ENCODE peak calls at places on chromosome 21, in five cellular contexts. One of them, this sample, is unnamed.

GRCh38 chr21:29230541-29231275 is 68.0 kb upstream of the BACH1 start:
- DNase-seq in heart left ventricle: no peak
- DNase-seq in body of pancreas: no peak
- DNase-seq in fibroblast of lung: peak; percentile 46
- DNase-seq in esophagus muscularis mucosa: no peak
- DNase-seq in this sample: no peak

GRCh38 chr21:32886339-32886738 is 114.8 kb upstream of the PAXBP1 start:
- DNase-seq in body of pancreas: no peak
- DNase-seq in esophagus muscularis mucosa: no peak
- DNase-seq in fibroblast of lung: no peak
- DNase-seq in heart left ventricle: no peak
- DNase-seq in this sample: no peak

GRCh38 chr21:31222142-31222541 is 121.9 kb downstream of the TIAM1 start:
- DNase-seq in body of pancreas: no peak
- DNase-seq in esophagus muscularis mucosa: no peak
- DNase-seq in fibroblast of lung: peak; percentile 75
- DNase-seq in heart left ventricle: no peak
- DNase-seq in this sample: no peak

GRCh38 chr21:35743571-35743970 is 316.8 kb downstream of the SETD4 start:
- DNase-seq in heart left ventricle: no peak
- DNase-seq in body of pancreas: no peak
- DNase-seq in fibroblast of lung: peak; percentile 21
- DNase-seq in esophagus muscularis mucosa: no peak
- DNase-seq in this sample: no peak

GRCh38 chr21:14541840-14542495 is 4.1 kb downstream of the SAMSN1 start:
- DNase-seq in esophagus muscularis mucosa: no peak
- DNase-seq in fibroblast of lung: no peak
- DNase-seq in heart left ventricle: no peak
- DNase-seq in body of pancreas: no peak
- DNase-seq in this sample: no peak

GRCh38 chr21:36784942-36785341 is 86.0 kb downstream of the SIM2 start:
- DNase-seq in esophagus muscularis mucosa: no peak
- DNase-seq in fibroblast of lung: no peak
- DNase-seq in body of pancreas: no peak
- DNase-seq in heart left ventricle: peak; percentile 79
- DNase-seq in this sample: no peak

GRCh38 chr21:31490471-31490870 is 146.4 kb upstream of the TIAM1 start:
- DNase-seq in heart left ventricle: no peak
- DNase-seq in fibroblast of lung: no peak
- DNase-seq in body of pancreas: no peak
- DNase-seq in esophagus muscularis mucosa: no peak
- DNase-seq in this sample: no peak

GRCh38 chr21:46518983-46519583 is 60.4 kb downstream of the DIP2A start:
- DNase-seq in esophagus muscularis mucosa: no peak
- DNase-seq in fibroblast of lung: peak; percentile 18
- DNase-seq in heart left ventricle: no peak
- DNase-seq in body of pancreas: no peak
- DNase-seq in this sample: no peak

GRCh38 chr21:33848252-33848953 is 67.2 kb downstream of the ATP5PO start:
- DNase-seq in fibroblast of lung: no peak
- DNase-seq in heart left ventricle: no peak
- DNase-seq in esophagus muscularis mucosa: no peak
- DNase-seq in body of pancreas: no peak
- DNase-seq in this sample: no peak

GRCh38 chr21:34956416-34957316 is 92.4 kb downstream of the RUNX1 start:
- DNase-seq in heart left ventricle: no peak
- DNase-seq in esophagus muscularis mucosa: no peak
- DNase-seq in body of pancreas: no peak
- DNase-seq in fibroblast of lung: no peak
- DNase-seq in this sample: no peak

GRCh38 chr21:46362946-46363345 is 39.0 kb downstream of the PCNT start:
- DNase-seq in heart left ventricle: no peak
- DNase-seq in fibroblast of lung: no peak
- DNase-seq in body of pancreas: no peak
- DNase-seq in esophagus muscularis mucosa: no peak
- DNase-seq in this sample: no peak

GRCh38 chr21:20451051-20451450 is 547.2 kb upstream of the NCAM2 start:
- DNase-seq in esophagus muscularis mucosa: no peak
- DNase-seq in heart left ventricle: no peak
- DNase-seq in fibroblast of lung: no peak
- DNase-seq in body of pancreas: no peak
- DNase-seq in this sample: no peak

GRCh38 chr21:46189213-46189958 is 5.1 kb upstream of the SPATC1L start:
- DNase-seq in fibroblast of lung: peak; percentile 36
- DNase-seq in heart left ventricle: no peak
- DNase-seq in body of pancreas: no peak
- DNase-seq in esophagus muscularis mucosa: peak; percentile 90
- DNase-seq in this sample: no peak

GRCh38 chr21:21232320-21232719 is 234.1 kb downstream of the NCAM2 start:
- DNase-seq in fibroblast of lung: peak; percentile 83
- DNase-seq in heart left ventricle: no peak
- DNase-seq in esophagus muscularis mucosa: no peak
- DNase-seq in body of pancreas: no peak
- DNase-seq in this sample: no peak

GRCh38 chr21:25750085-25750484 is 15.3 kb downstream of the GABPA start:
- DNase-seq in heart left ventricle: no peak
- DNase-seq in esophagus muscularis mucosa: no peak
- DNase-seq in body of pancreas: no peak
- DNase-seq in fibroblast of lung: no peak
- DNase-seq in this sample: no peak

GRCh38 chr21:45615145-45615711 is 28.3 kb upstream of the PCBP3 start:
- DNase-seq in esophagus muscularis mucosa: no peak
- DNase-seq in heart left ventricle: no peak
- DNase-seq in body of pancreas: peak; percentile 36
- DNase-seq in fibroblast of lung: no peak
- DNase-seq in this sample: no peak

GRCh38 chr21:29436143-29436542 is 137.4 kb downstream of the BACH1 start:
- DNase-seq in fibroblast of lung: peak; percentile 59
- DNase-seq in body of pancreas: no peak
- DNase-seq in heart left ventricle: peak; percentile 36
- DNase-seq in esophagus muscularis mucosa: no peak
- DNase-seq in this sample: no peak

GRCh38 chr21:20856926-20857325 is 141.3 kb upstream of the NCAM2 start:
- DNase-seq in body of pancreas: no peak
- DNase-seq in esophagus muscularis mucosa: no peak
- DNase-seq in fibroblast of lung: no peak
- DNase-seq in heart left ventricle: no peak
- DNase-seq in this sample: no peak

GRCh38 chr21:41834926-41835663 is 44.0 kb downstream of the PRDM15 start:
- DNase-seq in body of pancreas: no peak
- DNase-seq in esophagus muscularis mucosa: no peak
- DNase-seq in heart left ventricle: no peak
- DNase-seq in fibroblast of lung: no peak
- DNase-seq in this sample: no peak

GRCh38 chr21:26130249-26130896 is 40.2 kb downstream of the APP start:
- DNase-seq in heart left ventricle: no peak
- DNase-seq in fibroblast of lung: peak; percentile 76
- DNase-seq in body of pancreas: no peak
- DNase-seq in esophagus muscularis mucosa: no peak
- DNase-seq in this sample: no peak

GRCh38 chr21:34511787-34512451 is at the start of gene KCNE1:
- DNase-seq in fibroblast of lung: peak; percentile 58
- DNase-seq in esophagus muscularis mucosa: no peak
- DNase-seq in body of pancreas: no peak
- DNase-seq in heart left ventricle: peak; percentile 70
- DNase-seq in this sample: no peak

GRCh38 chr21:45635271-45636151 is 8.0 kb upstream of the PCBP3 start:
- DNase-seq in fibroblast of lung: no peak
- DNase-seq in esophagus muscularis mucosa: peak; percentile 75
- DNase-seq in body of pancreas: no peak
- DNase-seq in heart left ventricle: no peak
- DNase-seq in this sample: no peak

GRCh38 chr21:31442339-31442738 is 98.3 kb upstream of the TIAM1 start:
- DNase-seq in fibroblast of lung: no peak
- DNase-seq in esophagus muscularis mucosa: no peak
- DNase-seq in heart left ventricle: no peak
- DNase-seq in body of pancreas: no peak
- DNase-seq in this sample: no peak

GRCh38 chr21:45329261-45330074 is 41.8 kb upstream of the POFUT2 start:
- DNase-seq in fibroblast of lung: no peak
- DNase-seq in esophagus muscularis mucosa: no peak
- DNase-seq in body of pancreas: peak; percentile 71
- DNase-seq in heart left ventricle: peak; percentile 24
- DNase-seq in this sample: no peak

GRCh38 chr21:30434033-30434631 is 4.1 kb downstream of the KRTAP13-4 start:
- DNase-seq in fibroblast of lung: peak; percentile 0
- DNase-seq in heart left ventricle: no peak
- DNase-seq in esophagus muscularis mucosa: no peak
- DNase-seq in body of pancreas: peak; percentile 41
- DNase-seq in this sample: peak; percentile 7

GRCh38 chr21:35026617-35027557 is 22.2 kb downstream of the RUNX1 start:
- DNase-seq in fibroblast of lung: peak; percentile 64
- DNase-seq in esophagus muscularis mucosa: no peak
- DNase-seq in body of pancreas: peak; percentile 38
- DNase-seq in heart left ventricle: peak; percentile 75
- DNase-seq in this sample: no peak

GRCh38 chr21:35528109-35529042 is 479.3 kb upstream of the RUNX1 start:
- DNase-seq in esophagus muscularis mucosa: no peak
- DNase-seq in fibroblast of lung: peak; percentile 20
- DNase-seq in heart left ventricle: peak; percentile 41
- DNase-seq in body of pancreas: no peak
- DNase-seq in this sample: no peak

GRCh38 chr21:16002872-16003466 is 273.2 kb downstream of the USP25 start:
- DNase-seq in heart left ventricle: no peak
- DNase-seq in esophagus muscularis mucosa: no peak
- DNase-seq in body of pancreas: no peak
- DNase-seq in fibroblast of lung: peak; percentile 66
- DNase-seq in this sample: no peak

DNA sequence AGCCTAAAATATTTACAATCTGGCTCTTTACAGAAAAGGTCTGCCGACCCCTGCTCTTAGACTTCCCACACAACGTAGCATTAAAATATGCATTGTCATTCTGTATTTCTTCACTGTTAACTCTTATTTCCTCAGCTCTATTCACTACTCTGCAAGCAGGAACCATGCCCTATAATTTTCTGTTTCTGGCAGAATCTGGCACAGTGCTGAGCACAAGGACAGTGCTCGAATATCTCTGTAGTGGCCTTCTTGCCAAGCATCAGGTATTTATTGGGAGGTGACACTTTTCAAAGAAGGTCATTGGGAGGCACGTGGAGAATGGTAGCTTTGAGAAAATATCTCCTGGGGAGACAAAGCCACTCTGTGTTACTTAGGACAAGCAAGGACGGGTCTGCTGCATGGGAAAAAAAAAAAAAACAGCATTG is 77.9 kb downstream of the PSMG1 start:
- DNase-seq in body of pancreas: no peak
- DNase-seq in fibroblast of lung: peak; percentile 51
- DNase-seq in esophagus muscularis mucosa: no peak
- DNase-seq in heart left ventricle: no peak
- DNase-seq in this sample: no peak
- H3K27ac ChIP-seq in body of pancreas: no peak overlapping the region
- H3K27ac ChIP-seq in fibroblast of lung: peak overlapping the region; percentile 29
- H3K27ac ChIP-seq in esophagus muscularis mucosa: no peak overlapping the region
- H3K27ac ChIP-seq in heart left ventricle: no peak overlapping the region
- H3K27ac ChIP-seq in this sample: no peak overlapping the region

GRCh38 chr21:39106881-39107462 is 76.3 kb downstream of the PSMG1 start:
- DNase-seq in fibroblast of lung: no peak
- DNase-seq in esophagus muscularis mucosa: no peak
- DNase-seq in heart left ventricle: no peak
- DNase-seq in body of pancreas: no peak
- DNase-seq in this sample: no peak

GRCh38 chr21:39105836-39106235 is 77.4 kb downstream of the PSMG1 start:
- DNase-seq in body of pancreas: no peak
- DNase-seq in fibroblast of lung: no peak
- DNase-seq in heart left ventricle: no peak
- DNase-seq in esophagus muscularis mucosa: no peak
- DNase-seq in this sample: no peak

GRCh38 chr21:39103689-39104088 is 79.6 kb downstream of the PSMG1 start:
- DNase-seq in heart left ventricle: no peak
- DNase-seq in esophagus muscularis mucosa: no peak
- DNase-seq in body of pancreas: no peak
- DNase-seq in fibroblast of lung: peak; percentile 72
- DNase-seq in this sample: no peak

GRCh38 chr21:39107739-39108138 is 75.5 kb downstream of the PSMG1 start:
- DNase-seq in fibroblast of lung: no peak
- DNase-seq in body of pancreas: no peak
- DNase-seq in heart left ventricle: no peak
- DNase-seq in esophagus muscularis mucosa: no peak
- DNase-seq in this sample: no peak

DNA sequence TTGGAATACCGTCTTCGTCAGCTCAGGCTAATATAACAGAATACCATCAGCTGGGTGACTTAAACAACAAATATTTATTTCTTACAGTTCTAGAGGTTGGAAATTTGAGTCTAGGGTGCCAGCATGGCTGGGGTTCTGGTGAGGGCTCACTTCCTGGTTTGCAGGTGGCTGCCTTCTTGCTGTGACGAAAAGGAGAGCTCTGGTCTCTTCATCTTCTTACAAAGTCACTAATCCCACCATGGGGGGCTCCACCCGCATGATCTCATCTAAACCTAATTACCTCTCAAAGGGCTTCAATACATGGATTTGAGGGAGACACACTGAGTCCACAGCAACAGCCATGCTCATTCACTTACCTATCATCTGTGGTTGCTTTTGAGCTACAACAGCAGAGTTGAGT is 78.3 kb downstream of the PSMG1 start:
- DNase-seq in fibroblast of lung: no peak
- DNase-seq in esophagus muscularis mucosa: no peak
- DNase-seq in heart left ventricle: no peak
- DNase-seq in body of pancreas: no peak
- DNase-seq in this sample: no peak
- H3K27ac ChIP-seq in fibroblast of lung: peak overlapping the region; percentile 29
- H3K27ac ChIP-seq in esophagus muscularis mucosa: no peak overlapping the region
- H3K27ac ChIP-seq in heart left ventricle: no peak overlapping the region
- H3K27ac ChIP-seq in body of pancreas: no peak overlapping the region
- H3K27ac ChIP-seq in this sample: no peak overlapping the region

DNA sequence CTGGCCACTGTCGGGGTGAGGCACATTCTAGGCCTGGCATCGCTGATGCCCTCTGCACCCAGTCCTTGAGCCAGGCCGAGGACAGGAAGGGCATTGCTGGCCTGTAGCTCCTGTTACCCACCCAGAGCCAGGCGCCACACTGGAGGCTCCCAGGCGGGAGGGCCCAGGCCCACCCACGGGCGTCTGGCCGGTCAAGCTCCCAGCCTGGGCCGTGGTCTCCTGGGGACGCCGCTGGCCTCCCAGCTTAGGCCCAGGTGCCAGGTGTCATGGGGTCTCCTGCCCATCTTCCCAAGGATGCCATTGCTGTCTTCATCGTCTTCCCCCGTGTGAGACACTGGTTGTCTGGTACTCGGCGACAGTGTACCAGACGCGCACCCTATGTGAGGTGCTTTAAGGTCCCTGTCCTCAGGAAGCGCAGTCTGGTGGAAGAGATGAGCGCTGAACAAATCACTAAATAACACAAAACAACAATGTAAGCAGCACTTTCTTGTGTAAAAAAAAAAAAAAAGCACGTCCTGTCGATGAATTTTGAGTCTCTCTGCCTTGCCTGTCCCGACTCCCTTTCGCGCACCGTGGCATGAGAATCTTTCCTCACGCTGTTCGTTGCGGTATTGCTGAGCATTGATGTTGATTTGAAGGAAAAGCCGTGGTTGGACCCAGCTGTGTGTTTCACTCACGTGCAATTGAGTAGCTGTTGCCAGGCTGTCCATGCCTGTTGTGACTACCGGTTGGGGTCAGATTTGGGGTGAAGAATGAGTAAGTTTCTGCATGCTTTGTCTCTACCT is 27.0 kb upstream of the TRAPPC10 start:
- DNase-seq in heart left ventricle: no peak
- DNase-seq in fibroblast of lung: peak; percentile 8
- DNase-seq in body of pancreas: no peak
- DNase-seq in esophagus muscularis mucosa: no peak
- DNase-seq in this sample: no peak
- H3K27ac ChIP-seq in heart left ventricle: no peak overlapping the region
- H3K27ac ChIP-seq in fibroblast of lung: no peak overlapping the region
- H3K27ac ChIP-seq in body of pancreas: no peak overlapping the region
- H3K27ac ChIP-seq in esophagus muscularis mucosa: no peak overlapping the region
- H3K27ac ChIP-seq in this sample: no peak overlapping the region

GRCh38 chr21:43194303-43195130 is 25.7 kb downstream of the CRYAA start:
- DNase-seq in fibroblast of lung: no peak
- DNase-seq in esophagus muscularis mucosa: no peak
- DNase-seq in heart left ventricle: no peak
- DNase-seq in body of pancreas: no peak
- DNase-seq in this sample: no peak
- H3K27ac ChIP-seq in fibroblast of lung: no peak overlapping the region
- H3K27ac ChIP-seq in esophagus muscularis mucosa: no peak overlapping the region
- H3K27ac ChIP-seq in heart left ventricle: peak overlapping the region; percentile 2
- H3K27ac ChIP-seq in body of pancreas: peak overlapping the region; percentile 27
- H3K27ac ChIP-seq in this sample: no peak overlapping the region

This sample was measured in iPS DF 6.9.